ENCODE peak calls at places on chromosome 1, in six cellular contexts. One of them, this sample, is unnamed.
A peak's percentile ranks its signal among the peaks of the same experiment; 100 is the strongest.

GRCh38 chr1:7808253-7808844 is 24.3 kb downstream of the PER3 start:
- DNase-seq in left lung: no peak
- DNase-seq in coronary artery: no peak
- DNase-seq in NB4: peak; percentile 55
- DNase-seq in OCI-LY7: peak; percentile 44
- DNase-seq in kidney epithelial cell: peak; percentile 5
- DNase-seq in this sample: peak; percentile 40

GRCh38 chr1:234961468-234962339 is 166.9 kb downstream of the TOMM20 start:
- DNase-seq in OCI-LY7: peak; percentile 56
- DNase-seq in kidney epithelial cell: no peak
- DNase-seq in NB4: peak; percentile 92
- DNase-seq in left lung: no peak
- DNase-seq in coronary artery: peak; percentile 68
- DNase-seq in this sample: peak; percentile 67

GRCh38 chr1:61334718-61335589 is 252.6 kb downstream of the NFIA start:
- DNase-seq in OCI-LY7: no peak
- DNase-seq in coronary artery: peak; percentile 80
- DNase-seq in left lung: no peak
- DNase-seq in NB4: no peak
- DNase-seq in kidney epithelial cell: no peak
- DNase-seq in this sample: no peak

GRCh38 chr1:160821627-160822026 is 25.7 kb downstream of the LY9 start:
- DNase-seq in left lung: no peak
- DNase-seq in coronary artery: no peak
- DNase-seq in OCI-LY7: no peak
- DNase-seq in kidney epithelial cell: no peak
- DNase-seq in NB4: peak; percentile 16
- DNase-seq in this sample: no peak

GRCh38 chr1:9922342-9922741 is 12.3 kb upstream of the CTNNBIP1 start:
- DNase-seq in OCI-LY7: no peak
- DNase-seq in kidney epithelial cell: no peak
- DNase-seq in left lung: no peak
- DNase-seq in coronary artery: no peak
- DNase-seq in NB4: peak; percentile 9
- DNase-seq in this sample: no peak

GRCh38 chr1:62774971-62775578 is 8.9 kb upstream of the ATG4C start:
- DNase-seq in coronary artery: no peak
- DNase-seq in kidney epithelial cell: no peak
- DNase-seq in OCI-LY7: no peak
- DNase-seq in NB4: peak; percentile 37
- DNase-seq in left lung: no peak
- DNase-seq in this sample: no peak

GRCh38 chr1:207919523-207920210 is 8.7 kb upstream of the CD34 start:
- DNase-seq in coronary artery: no peak
- DNase-seq in OCI-LY7: no peak
- DNase-seq in kidney epithelial cell: no peak
- DNase-seq in NB4: peak; percentile 23
- DNase-seq in left lung: no peak
- DNase-seq in this sample: no peak

GRCh38 chr1:160834945-160835565 is 27.6 kb downstream of the CD244 start:
- DNase-seq in left lung: no peak
- DNase-seq in coronary artery: peak; percentile 17
- DNase-seq in OCI-LY7: peak; percentile 80
- DNase-seq in NB4: peak; percentile 74
- DNase-seq in kidney epithelial cell: no peak
- DNase-seq in this sample: peak; percentile 25

GRCh38 chr1:180247061-180247460 is 17.0 kb downstream of the LHX4 start:
- DNase-seq in NB4: peak; percentile 63
- DNase-seq in left lung: no peak
- DNase-seq in OCI-LY7: no peak
- DNase-seq in coronary artery: no peak
- DNase-seq in kidney epithelial cell: no peak
- DNase-seq in this sample: no peak

GRCh38 chr1:36804669-36805314 is 229.5 kb downstream of the GRIK3 start:
- DNase-seq in kidney epithelial cell: no peak
- DNase-seq in coronary artery: no peak
- DNase-seq in left lung: no peak
- DNase-seq in NB4: no peak
- DNase-seq in OCI-LY7: no peak
- DNase-seq in this sample: no peak

GRCh38 chr1:22808846-22809501 is 98.3 kb downstream of the EPHB2 start:
- DNase-seq in OCI-LY7: no peak
- DNase-seq in coronary artery: no peak
- DNase-seq in NB4: no peak
- DNase-seq in kidney epithelial cell: no peak
- DNase-seq in left lung: peak; percentile 56
- DNase-seq in this sample: no peak

GRCh38 chr1:161098161-161099068 is at the start of gene KLHDC9:
- DNase-seq in NB4: no peak
- DNase-seq in kidney epithelial cell: peak; percentile 79
- DNase-seq in left lung: peak; percentile 85
- DNase-seq in OCI-LY7: peak; percentile 86
- DNase-seq in coronary artery: no peak
- DNase-seq in this sample: peak; percentile 97

GRCh38 chr1:111603979-111604378 is 15.6 kb upstream of the RAP1A start:
- DNase-seq in coronary artery: no peak
- DNase-seq in NB4: peak; percentile 19
- DNase-seq in OCI-LY7: peak; percentile 77
- DNase-seq in left lung: no peak
- DNase-seq in kidney epithelial cell: no peak
- DNase-seq in this sample: peak; percentile 36

DNA sequence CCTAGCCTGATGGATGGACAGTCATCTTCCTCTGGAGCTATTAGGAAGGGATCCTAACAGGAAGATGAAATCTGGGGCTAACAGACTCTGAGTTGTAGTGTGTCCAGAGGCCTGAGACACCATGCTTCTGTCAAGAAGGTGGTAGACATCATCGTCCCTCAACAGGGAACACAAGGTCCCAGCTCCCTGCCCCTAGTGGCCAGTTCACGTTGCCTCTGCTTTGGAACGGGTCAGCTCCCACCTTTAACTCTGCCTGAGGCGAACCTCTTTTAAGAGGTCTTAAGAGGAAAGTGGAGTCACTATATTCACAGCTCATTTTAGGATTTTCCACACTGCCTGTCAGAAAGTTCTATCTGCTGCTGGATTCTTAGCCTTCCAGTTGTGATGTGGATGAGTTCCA is 28.3 kb downstream of the LRRC71 start:
- DNase-seq in OCI-LY7: no peak
- DNase-seq in coronary artery: no peak
- DNase-seq in kidney epithelial cell: no peak
- DNase-seq in left lung: no peak
- DNase-seq in NB4: no peak
- DNase-seq in this sample: no peak
- TF ChIP-seq CTCF in OCI-LY7: peak; percentile 49
- TF ChIP-seq CTCF in coronary artery: no peak
- TF ChIP-seq CTCF in kidney epithelial cell: peak; percentile 5
- TF ChIP-seq CTCF in left lung: no peak
- TF ChIP-seq CTCF in NB4: peak; percentile 16
- TF ChIP-seq CTCF in this sample: peak; percentile 6

GRCh38 chr1:28411656-28412055 is 42.1 kb downstream of the PHACTR4 start:
- DNase-seq in NB4: no peak
- DNase-seq in kidney epithelial cell: no peak
- DNase-seq in coronary artery: no peak
- DNase-seq in left lung: no peak
- DNase-seq in OCI-LY7: no peak
- DNase-seq in this sample: no peak

GRCh38 chr1:28409066-28409465 is 39.5 kb downstream of the PHACTR4 start:
- DNase-seq in NB4: no peak
- DNase-seq in coronary artery: no peak
- DNase-seq in kidney epithelial cell: no peak
- DNase-seq in left lung: no peak
- DNase-seq in OCI-LY7: no peak
- DNase-seq in this sample: no peak

GRCh38 chr1:28416509-28417194 is 47.1 kb downstream of the PHACTR4 start:
- DNase-seq in kidney epithelial cell: no peak
- DNase-seq in coronary artery: no peak
- DNase-seq in left lung: no peak
- DNase-seq in NB4: no peak
- DNase-seq in OCI-LY7: no peak
- DNase-seq in this sample: no peak

GRCh38 chr1:28415246-28415645 is 45.7 kb downstream of the PHACTR4 start:
- DNase-seq in NB4: peak; percentile 14
- DNase-seq in OCI-LY7: no peak
- DNase-seq in left lung: no peak
- DNase-seq in kidney epithelial cell: no peak
- DNase-seq in coronary artery: no peak
- DNase-seq in this sample: no peak

DNA sequence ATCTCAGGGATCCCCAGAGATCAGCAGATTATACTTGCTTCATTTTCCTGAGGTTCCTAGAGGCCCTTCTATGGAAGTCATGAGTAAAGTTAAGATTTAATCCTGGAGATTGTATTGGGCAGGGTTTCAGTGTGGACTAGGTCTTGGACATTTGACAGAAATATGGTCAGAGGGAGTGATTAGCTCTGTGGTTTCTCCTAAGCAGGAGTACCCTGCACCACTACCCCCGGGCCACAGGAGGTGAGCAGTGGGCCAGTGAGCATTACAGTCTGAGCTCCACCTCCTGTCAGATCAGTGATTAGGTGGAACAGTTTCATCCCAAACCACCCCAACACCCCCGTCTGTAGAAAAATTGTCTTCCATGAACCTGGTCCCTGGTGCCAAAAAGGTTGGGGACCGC is 43.2 kb downstream of the PHACTR4 start:
- DNase-seq in coronary artery: no peak
- DNase-seq in left lung: no peak
- DNase-seq in NB4: no peak
- DNase-seq in OCI-LY7: no peak
- DNase-seq in kidney epithelial cell: no peak
- DNase-seq in this sample: no peak
- TF ChIP-seq CTCF in coronary artery: no peak
- TF ChIP-seq CTCF in left lung: no peak
- TF ChIP-seq CTCF in NB4: no peak
- TF ChIP-seq CTCF in OCI-LY7: no peak
- TF ChIP-seq CTCF in kidney epithelial cell: peak; percentile 26
- TF ChIP-seq CTCF in this sample: peak; percentile 17

GRCh38 chr1:99327357-99327756 is 63.1 kb downstream of the PLPPR4 start:
- DNase-seq in coronary artery: no peak
- DNase-seq in left lung: no peak
- DNase-seq in NB4: no peak
- DNase-seq in kidney epithelial cell: no peak
- DNase-seq in OCI-LY7: no peak
- DNase-seq in this sample: no peak

GRCh38 chr1:99331083-99331482 is 66.8 kb downstream of the PLPPR4 start:
- DNase-seq in OCI-LY7: no peak
- DNase-seq in kidney epithelial cell: no peak
- DNase-seq in coronary artery: no peak
- DNase-seq in NB4: no peak
- DNase-seq in left lung: no peak
- DNase-seq in this sample: no peak

GRCh38 chr1:99328171-99328570 is 63.9 kb downstream of the PLPPR4 start:
- DNase-seq in left lung: no peak
- DNase-seq in OCI-LY7: no peak
- DNase-seq in kidney epithelial cell: no peak
- DNase-seq in coronary artery: no peak
- DNase-seq in NB4: no peak
- DNase-seq in this sample: no peak

DNA sequence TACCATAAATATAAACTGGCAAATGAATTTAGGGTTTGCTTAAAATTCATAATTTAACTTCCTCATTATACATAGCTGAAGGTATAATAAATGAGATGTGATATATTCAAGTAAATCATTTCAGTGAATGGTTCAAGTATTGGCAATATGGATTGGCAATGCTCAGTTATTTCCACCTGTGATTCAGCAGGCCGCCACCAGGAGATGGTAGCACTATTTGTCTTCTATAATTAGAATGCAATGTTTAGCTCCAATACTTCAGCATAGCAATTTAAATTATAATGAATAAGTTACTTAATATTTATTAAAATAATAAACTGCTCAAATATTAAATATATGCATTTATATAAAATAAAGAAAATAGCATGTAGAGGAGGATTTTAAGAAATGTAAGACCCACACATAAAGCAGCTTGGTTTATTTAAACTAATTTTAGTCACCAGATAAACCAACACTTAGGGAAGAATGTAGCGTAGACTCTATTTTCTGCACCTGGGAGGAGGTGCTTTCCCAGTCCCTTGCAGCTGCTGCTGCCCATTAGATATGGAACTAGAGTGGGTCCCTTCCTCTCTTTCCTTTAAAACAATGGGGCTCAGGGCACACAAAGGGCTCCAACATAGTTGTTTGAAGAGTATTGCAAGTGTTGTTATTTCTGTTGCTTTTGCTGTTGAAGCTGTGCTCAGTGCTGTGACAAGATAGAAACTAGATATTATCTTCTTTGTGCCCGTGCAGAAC is 62.1 kb downstream of the PLPPR4 start:
- DNase-seq in kidney epithelial cell: no peak
- DNase-seq in coronary artery: no peak
- DNase-seq in NB4: no peak
- DNase-seq in left lung: no peak
- DNase-seq in OCI-LY7: no peak
- DNase-seq in this sample: no peak
- TF ChIP-seq CTCF in kidney epithelial cell: peak; percentile 34
- TF ChIP-seq CTCF in coronary artery: no peak
- TF ChIP-seq CTCF in NB4: no peak
- TF ChIP-seq CTCF in left lung: peak; percentile 25
- TF ChIP-seq CTCF in OCI-LY7: peak; percentile 28
- TF ChIP-seq CTCF in this sample: no peak

GRCh38 chr1:96522927-96523326 is 198.7 kb upstream of the PTBP2 start:
- DNase-seq in coronary artery: no peak
- DNase-seq in kidney epithelial cell: no peak
- DNase-seq in OCI-LY7: no peak
- DNase-seq in NB4: no peak
- DNase-seq in left lung: no peak
- DNase-seq in this sample: no peak

GRCh38 chr1:96520542-96520941 is 201.0 kb upstream of the PTBP2 start:
- DNase-seq in left lung: no peak
- DNase-seq in kidney epithelial cell: no peak
- DNase-seq in coronary artery: no peak
- DNase-seq in NB4: no peak
- DNase-seq in OCI-LY7: no peak
- DNase-seq in this sample: no peak

GRCh38 chr1:96525657-96526613 is 195.6 kb upstream of the PTBP2 start:
- DNase-seq in NB4: no peak
- DNase-seq in coronary artery: no peak
- DNase-seq in OCI-LY7: no peak
- DNase-seq in left lung: no peak
- DNase-seq in kidney epithelial cell: no peak
- DNase-seq in this sample: no peak

GRCh38 chr1:96521994-96522760 is 199.4 kb upstream of the PTBP2 start:
- DNase-seq in left lung: no peak
- DNase-seq in kidney epithelial cell: no peak
- DNase-seq in NB4: no peak
- DNase-seq in coronary artery: no peak
- DNase-seq in OCI-LY7: no peak
- DNase-seq in this sample: no peak

GRCh38 chr1:96524100-96524499 is 197.5 kb upstream of the PTBP2 start:
- DNase-seq in left lung: no peak
- DNase-seq in kidney epithelial cell: no peak
- DNase-seq in NB4: peak; percentile 58
- DNase-seq in coronary artery: no peak
- DNase-seq in OCI-LY7: peak; percentile 5
- DNase-seq in this sample: no peak
- TF ChIP-seq CTCF in left lung: no peak
- TF ChIP-seq CTCF in kidney epithelial cell: no peak
- TF ChIP-seq CTCF in NB4: no peak
- TF ChIP-seq CTCF in coronary artery: no peak
- TF ChIP-seq CTCF in OCI-LY7: no peak
- TF ChIP-seq CTCF in this sample: no peak

GRCh38 chr1:168004531-168004930 is 67.7 kb upstream of the MPC2 start:
- DNase-seq in left lung: no peak
- DNase-seq in kidney epithelial cell: no peak
- DNase-seq in NB4: no peak
- DNase-seq in coronary artery: no peak
- DNase-seq in OCI-LY7: no peak
- DNase-seq in this sample: no peak
- TF ChIP-seq CTCF in left lung: no peak
- TF ChIP-seq CTCF in kidney epithelial cell: no peak
- TF ChIP-seq CTCF in NB4: no peak
- TF ChIP-seq CTCF in coronary artery: no peak
- TF ChIP-seq CTCF in OCI-LY7: no peak
- TF ChIP-seq CTCF in this sample: no peak

GRCh38 chr1:25517476-25518394 is 25.7 kb upstream of the LDLRAP1 start:
- DNase-seq in OCI-LY7: no peak
- DNase-seq in NB4: no peak
- DNase-seq in coronary artery: no peak
- DNase-seq in left lung: peak; percentile 21
- DNase-seq in kidney epithelial cell: no peak
- DNase-seq in this sample: no peak
- TF ChIP-seq CTCF in OCI-LY7: peak; percentile 31
- TF ChIP-seq CTCF in NB4: no peak
- TF ChIP-seq CTCF in coronary artery: no peak
- TF ChIP-seq CTCF in left lung: no peak
- TF ChIP-seq CTCF in kidney epithelial cell: no peak
- TF ChIP-seq CTCF in this sample: peak; percentile 4